ENCODE peak calls at places on chromosomes 12 and 14, in ten cellular contexts. L is HepG2, J is OCI-LY7, X is K562, A is HCT116, Y is fibroblast of lung, S is mesenchymal stem cell, I is endothelial cell of umbilical vein, M is mammary epithelial cell, F is neural progenitor cell. B is an unnamed sample.

GRCh38 chr12:42798811-42799438 is 209.4 kb upstream of the PRICKLE1 start:
- DNase-seq in M (peak), I (no peak), Y (peak), J (no peak), S (no peak), L (no peak), A (no peak), F (no peak), X (no peak), B (no peak)

GRCh38 chr14:31827325-31827724 is 249.8 kb upstream of the ARHGAP5 start:
- DNase-seq in L (no peak), X (no peak), M (no peak), I (no peak), F (no peak), S (no peak), Y (no peak), A (no peak), J (no peak), B (no peak)

GRCh38 chr12:54879132-54879531 is 24.8 kb downstream of the MUCL1 start:
- DNase-seq in A (no peak), S (no peak), J (no peak), Y (peak), I (no peak), M (no peak), F (no peak), L (no peak), X (no peak), B (no peak)

GRCh38 chr12:57460457-57461325 is 1.1 kb downstream of the GLI1 start:
- DNase-seq in S (no peak), Y (no peak), J (peak), A (no peak), M (no peak), F (peak), I (no peak), L (no peak), X (peak), B (peak)

GRCh38 chr12:65330341-65330740 is 51.9 kb downstream of the MSRB3 start:
- DNase-seq in I (peak), Y (peak), A (no peak), X (no peak), S (no peak), M (no peak), F (no peak), L (no peak), J (no peak), B (no peak)

GRCh38 chr12:16299403-16299802 is 21.9 kb upstream of the SLC15A5 start:
- DNase-seq in X (no peak), M (no peak), I (no peak), L (no peak), F (no peak), A (no peak), S (no peak), Y (no peak), J (no peak), B (no peak)

GRCh38 chr12:24920141-24920540 is 28.8 kb downstream of the BCAT1 start:
- DNase-seq in X (no peak), Y (no peak), I (no peak), F (no peak), L (no peak), S (no peak), A (no peak), J (no peak), M (no peak), B (no peak)

GRCh38 chr14:54669759-54670630 is 103.1 kb downstream of the SAMD4A start:
- DNase-seq in L (no peak), Y (peak), F (no peak), J (no peak), M (no peak), S (peak), X (no peak), I (no peak), A (no peak), B (no peak)

GRCh38 chr14:70685480-70686197 is 43.9 kb downstream of the TTC9 start:
- DNase-seq in I (no peak), S (no peak), X (no peak), F (peak), A (no peak), M (no peak), J (no peak), L (no peak), Y (no peak), B (no peak)

GRCh38 chr14:47270715-47271114 is 404.7 kb downstream of the MDGA2 start:
- DNase-seq in J (no peak), L (no peak), Y (no peak), F (no peak), A (no peak), I (no peak), M (no peak), X (no peak), S (peak), B (no peak)

GRCh38 chr12:98997-99396 is 32.4 kb downstream of the IQSEC3 start:
- DNase-seq in F (peak), J (no peak), X (peak), M (no peak), L (no peak), Y (no peak), S (no peak), A (no peak), I (no peak), B (no peak)

GRCh38 chr12:110785240-110785639 is 42.5 kb upstream of the PPP1CC start:
- DNase-seq in S (no peak), M (no peak), X (peak), F (no peak), I (no peak), Y (no peak), J (no peak), A (peak), L (no peak), B (no peak)

GRCh38 chr12:29858270-29858786 is 74.6 kb upstream of the TMTC1 start:
- DNase-seq in S (no peak), Y (no peak), X (no peak), L (no peak), I (no peak), A (no peak), M (peak), F (no peak), J (no peak), B (no peak)

GRCh38 chr12:32051511-32052299 is 54.9 kb upstream of the BICD1 start:
- DNase-seq in Y (peak), I (peak), F (no peak), X (no peak), J (no peak), M (peak), S (peak), L (no peak), A (peak), B (no peak)

GRCh38 chr14:105375635-105376057 is 22.7 kb upstream of the TEX22 start:
- DNase-seq in S (no peak), I (peak), X (no peak), F (no peak), M (no peak), A (no peak), L (no peak), Y (no peak), J (peak), B (peak)

GRCh38 chr12:27237790-27238771 is 6.0 kb upstream of the STK38L start:
- DNase-seq in Y (no peak), F (no peak), I (no peak), X (no peak), S (peak), A (no peak), L (no peak), J (peak), M (no peak), B (no peak)

GRCh38 chr12:76441016-76441415 is 92.8 kb upstream of the BBS10 start:
- DNase-seq in X (no peak), J (no peak), A (no peak), Y (no peak), F (no peak), L (no peak), M (no peak), S (no peak), I (no peak), B (peak)

GRCh38 chr12:57236224-57236924 is 6.9 kb downstream of the SHMT2 start:
- DNase-seq in X (no peak), J (no peak), S (no peak), M (no peak), L (no peak), A (no peak), I (no peak), Y (no peak), F (peak), B (peak)

GRCh38 chr14:31967669-31967975 is 109.5 kb upstream of the ARHGAP5 start:
- DNase-seq in S (no peak), Y (no peak), X (no peak), L (peak), M (no peak), I (no peak), J (no peak), F (no peak), A (no peak), B (no peak)

GRCh38 chr12:113880337-113880736 is 85.8 kb downstream of the RBM19 start:
- DNase-seq in S (no peak), X (no peak), J (no peak), L (no peak), F (no peak), I (no peak), M (no peak), Y (no peak), A (no peak), B (no peak)

GRCh38 chr14:72894623-72895378 is 900 bp upstream of the DPF3 start:
- DNase-seq in J (no peak), X (peak), S (peak), F (peak), M (no peak), I (peak), A (no peak), L (no peak), Y (no peak), B (no peak)

GRCh38 chr12:94109154-94109553 is 39.2 kb upstream of the PLXNC1 start:
- DNase-seq in A (no peak), Y (peak), S (peak), X (peak), F (no peak), L (no peak), J (no peak), M (peak), I (no peak), B (no peak)

GRCh38 chr12:22702690-22703089 is 77.7 kb downstream of the ETNK1 start:
- DNase-seq in J (no peak), M (no peak), X (no peak), I (no peak), L (no peak), A (no peak), Y (no peak), F (no peak), S (no peak), B (no peak)

GRCh38 chr12:40149673-40150260 is 43.9 kb upstream of the SLC2A13 start:
- DNase-seq in S (no peak), L (no peak), I (no peak), A (no peak), M (no peak), F (no peak), J (no peak), X (no peak), Y (no peak), B (no peak)

GRCh38 chr12:62210422-62210821 is 49.8 kb upstream of the USP15 start:
- DNase-seq in J (peak), A (peak), F (peak), X (peak), M (no peak), L (peak), I (peak), Y (peak), S (peak), B (peak)

DNA sequence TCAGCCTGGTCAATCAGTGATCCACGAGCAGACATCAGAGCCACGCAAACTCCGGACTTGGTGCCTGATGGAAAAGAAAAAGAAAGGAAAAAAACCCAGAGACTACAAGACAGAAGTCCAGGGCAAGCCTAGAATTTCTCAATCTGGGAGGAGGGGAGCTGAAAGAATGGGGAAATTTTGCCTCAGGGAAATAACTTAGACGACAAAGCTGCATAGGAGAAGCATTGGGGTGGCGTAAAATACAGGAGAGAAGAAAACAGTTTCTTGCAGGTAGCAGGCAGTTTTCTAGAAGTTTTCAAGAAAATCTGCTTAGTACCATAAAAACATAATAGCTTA is 2.6 kb upstream of the SLC11A2 start:
- DNase-seq in L (no peak), X (no peak), J (no peak), I (no peak), S (peak), Y (no peak), F (no peak), M (peak), A (no peak), B (no peak)
- H3K4me2 ChIP-seq in L (peak), X (no peak), J (no peak), I (no peak), S (no peak), Y (no peak), F (no peak), M (peak), A (peak), B (peak)

GRCh38 chr14:45716506-45716905 is 463.5 kb upstream of the MIS18BP1 start:
- DNase-seq in Y (no peak), F (peak), A (no peak), M (no peak), J (peak), I (no peak), S (no peak), X (no peak), L (peak), B (no peak)
- H3K4me3 ChIP-seq in Y (no peak), F (no peak), A (no peak), M (no peak), J (no peak), I (no peak), S (no peak), X (no peak), L (no peak), B (no peak)

DNA sequence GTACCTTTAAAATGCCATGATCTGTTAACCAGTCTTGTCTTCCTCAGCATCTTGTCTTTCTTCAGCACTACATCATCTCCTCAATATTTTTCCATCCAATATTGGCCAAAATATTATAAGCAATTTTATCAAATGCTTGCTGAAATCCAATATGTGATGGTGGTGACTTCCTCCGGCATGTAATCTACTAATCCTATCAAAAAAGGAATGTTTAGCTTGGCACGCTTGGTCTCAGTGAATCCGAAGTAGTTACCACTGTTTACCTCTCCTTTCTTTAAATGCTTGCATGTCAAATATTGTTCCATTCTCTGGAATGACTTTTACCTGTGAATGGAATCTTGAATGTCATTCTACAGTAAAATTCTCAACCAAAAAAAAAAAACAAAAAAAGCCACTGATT is 72.3 kb upstream of the EEA1 start:
- DNase-seq in L (no peak), J (no peak), M (no peak), S (no peak), I (peak), A (no peak), X (no peak), F (no peak), Y (no peak), B (no peak)
- H3K27ac ChIP-seq in L (no peak), J (no peak), M (no peak), S (no peak), I (no peak), A (no peak), X (no peak), F (no peak), Y (no peak), B (no peak)

GRCh38 chr12:106711316-106711715 is 63.2 kb upstream of the RIC8B start:
- DNase-seq in X (no peak), L (no peak), I (no peak), A (no peak), M (no peak), Y (no peak), F (no peak), J (no peak), S (no peak), B (no peak)
- H3K4me2 ChIP-seq in X (no peak), L (no peak), I (no peak), A (no peak), M (no peak), Y (no peak), F (peak), J (no peak), S (no peak), B (no peak)

DNA sequence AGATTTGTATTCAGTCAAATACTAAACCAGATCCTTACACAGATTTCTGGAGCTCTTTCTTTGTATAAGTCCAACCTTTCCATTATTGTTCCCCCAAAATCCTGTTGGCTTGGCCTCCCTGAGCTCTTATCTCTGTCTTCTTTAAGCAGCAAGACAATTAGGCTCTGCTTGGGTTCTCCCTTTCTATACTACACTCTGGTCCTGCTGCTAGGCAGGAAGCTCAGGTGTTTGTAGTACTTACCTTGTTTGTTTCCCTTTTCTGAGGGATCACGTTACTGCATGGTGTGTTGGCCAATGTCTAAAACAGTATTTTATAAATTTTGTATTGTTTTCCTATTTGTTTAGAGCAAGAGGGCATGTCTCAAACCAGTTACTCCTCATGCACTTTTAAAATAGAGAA is 192.9 kb downstream of the PRKD1 start:
- DNase-seq in I (no peak), F (peak), M (no peak), A (no peak), L (no peak), Y (no peak), J (no peak), S (no peak), X (no peak), B (no peak)
- H3K4me3 ChIP-seq in I (no peak), F (no peak), M (no peak), A (no peak), L (no peak), Y (no peak), J (no peak), S (no peak), X (no peak), B (no peak)

GRCh38 chr14:89429206-89430091 is 12.4 kb upstream of the FOXN3 start:
- DNase-seq in X (no peak), Y (peak), I (peak), L (no peak), F (peak), S (peak), J (peak), M (no peak), A (no peak), B (no peak)
- H3K27ac ChIP-seq in X (no peak), Y (peak), I (peak), L (no peak), F (no peak), S (peak), J (peak), M (peak), A (no peak), B (peak)

GRCh38 chr14:68939424-68939892 is 39.6 kb downstream of the ACTN1 start:
- DNase-seq in S (no peak), M (no peak), I (no peak), Y (no peak), X (no peak), F (no peak), A (no peak), L (no peak), J (no peak), B (no peak)

GRCh38 chr14:68938515-68939423 is 40.3 kb downstream of the ACTN1 start:
- DNase-seq in X (no peak), J (no peak), L (peak), I (peak), S (peak), F (no peak), Y (peak), A (no peak), M (no peak), B (no peak)

GRCh38 chr14:68936980-68937379 is 42.1 kb downstream of the ACTN1 start:
- DNase-seq in I (no peak), F (no peak), S (no peak), A (no peak), M (no peak), L (no peak), Y (no peak), J (no peak), X (no peak), B (no peak)

GRCh38 chr14:68936476-68936875 is 42.6 kb downstream of the ACTN1 start:
- DNase-seq in Y (no peak), M (no peak), X (no peak), I (peak), F (no peak), J (no peak), S (no peak), A (no peak), L (no peak), B (no peak)

GRCh38 chr14:68937790-68938514 is 41.1 kb downstream of the ACTN1 start:
- DNase-seq in S (no peak), A (no peak), F (peak), J (no peak), M (peak), X (no peak), Y (peak), I (peak), L (no peak), B (no peak)
- H3K4me2 ChIP-seq in S (no peak), A (peak), F (no peak), J (no peak), M (peak), X (no peak), Y (no peak), I (peak), L (peak), B (no peak)